ENCODE peak calls at places on chromosomes 16 and 17, in five cellular contexts. One of them, this sample, is unnamed.

GRCh38 chr17:37056622-37057021 is 107.9 kb downstream of the AATF start:
- DNase-seq in heart right ventricle: no peak
- DNase-seq in brain microvascular endothelial cell: no peak
- DNase-seq in hepatocyte: no peak
- DNase-seq in A549: no peak
- DNase-seq in this sample: no peak

GRCh38 chr17:37177234-37177633 is 198.6 kb upstream of the C17orf78 start:
- DNase-seq in heart right ventricle: no peak
- DNase-seq in brain microvascular endothelial cell: no peak
- DNase-seq in hepatocyte: no peak
- DNase-seq in A549: no peak
- DNase-seq in this sample: no peak

GRCh38 chr16:65202461-65202860 is 80.6 kb upstream of the CDH11 start:
- DNase-seq in heart right ventricle: no peak
- DNase-seq in brain microvascular endothelial cell: no peak
- DNase-seq in hepatocyte: no peak
- DNase-seq in A549: no peak
- DNase-seq in this sample: no peak

GRCh38 chr17:68035131-68035522 is 408 bp upstream of the KPNA2 start:
- DNase-seq in heart right ventricle: peak
- DNase-seq in brain microvascular endothelial cell: peak
- DNase-seq in hepatocyte: peak
- DNase-seq in A549: no peak
- DNase-seq in this sample: peak

GRCh38 chr17:48244121-48244711 is 136.7 kb downstream of the SNX11 start:
- DNase-seq in heart right ventricle: no peak
- DNase-seq in brain microvascular endothelial cell: peak
- DNase-seq in hepatocyte: peak
- DNase-seq in A549: peak
- DNase-seq in this sample: no peak

GRCh38 chr16:46817961-46818360 is 13.0 kb downstream of the C16orf87 start:
- DNase-seq in heart right ventricle: no peak
- DNase-seq in brain microvascular endothelial cell: peak
- DNase-seq in hepatocyte: no peak
- DNase-seq in A549: no peak
- DNase-seq in this sample: no peak

GRCh38 chr17:82407255-82407654 is 10.9 kb upstream of the HEXD start:
- DNase-seq in heart right ventricle: peak
- DNase-seq in brain microvascular endothelial cell: peak
- DNase-seq in hepatocyte: no peak
- DNase-seq in A549: peak
- DNase-seq in this sample: no peak

GRCh38 chr17:49715221-49715620 is 7.5 kb upstream of the SLC35B1 start:
- DNase-seq in heart right ventricle: no peak
- DNase-seq in brain microvascular endothelial cell: no peak
- DNase-seq in hepatocyte: no peak
- DNase-seq in A549: no peak
- DNase-seq in this sample: no peak

GRCh38 chr17:66255112-66255511 is 25.9 kb upstream of the APOH start:
- DNase-seq in heart right ventricle: no peak
- DNase-seq in brain microvascular endothelial cell: peak
- DNase-seq in hepatocyte: peak
- DNase-seq in A549: peak
- DNase-seq in this sample: peak

GRCh38 chr16:66387817-66388332 is 21.4 kb downstream of the CDH5 start:
- DNase-seq in heart right ventricle: no peak
- DNase-seq in brain microvascular endothelial cell: no peak
- DNase-seq in hepatocyte: no peak
- DNase-seq in A549: no peak
- DNase-seq in this sample: no peak

GRCh38 chr17:76446449-76447231 is 6.3 kb downstream of the UBE2O start:
- DNase-seq in heart right ventricle: no peak
- DNase-seq in brain microvascular endothelial cell: peak
- DNase-seq in hepatocyte: peak
- DNase-seq in A549: peak
- DNase-seq in this sample: no peak

GRCh38 chr17:15083225-15083624 is 181.9 kb downstream of the PMP22 start:
- DNase-seq in heart right ventricle: peak
- DNase-seq in brain microvascular endothelial cell: no peak
- DNase-seq in hepatocyte: no peak
- DNase-seq in A549: no peak
- DNase-seq in this sample: no peak

GRCh38 chr16:81429045-81429521 is 15.5 kb upstream of the CMIP start:
- DNase-seq in heart right ventricle: no peak
- DNase-seq in brain microvascular endothelial cell: peak
- DNase-seq in hepatocyte: no peak
- DNase-seq in A549: peak
- DNase-seq in this sample: no peak

GRCh38 chr17:13562271-13562800 is 39.4 kb downstream of the HS3ST3A1 start:
- DNase-seq in heart right ventricle: no peak
- DNase-seq in brain microvascular endothelial cell: peak
- DNase-seq in hepatocyte: peak
- DNase-seq in A549: peak
- DNase-seq in this sample: no peak

GRCh38 chr16:67104061-67104460 is 5.7 kb upstream of the PHAF1 start:
- DNase-seq in heart right ventricle: no peak
- DNase-seq in brain microvascular endothelial cell: no peak
- DNase-seq in hepatocyte: peak
- DNase-seq in A549: peak
- DNase-seq in this sample: peak

GRCh38 chr16:3459401-3460090 is 16.1 kb downstream of the NAA60 start:
- DNase-seq in heart right ventricle: no peak
- DNase-seq in brain microvascular endothelial cell: no peak
- DNase-seq in hepatocyte: peak
- DNase-seq in A549: no peak
- DNase-seq in this sample: no peak

GRCh38 chr16:81004646-81005353 is 1.9 kb downstream of the CMC2 start:
- DNase-seq in heart right ventricle: no peak
- DNase-seq in brain microvascular endothelial cell: peak
- DNase-seq in hepatocyte: peak
- DNase-seq in A549: peak
- DNase-seq in this sample: peak

GRCh38 chr16:77387075-77387474 is 47.8 kb downstream of the ADAMTS18 start:
- DNase-seq in heart right ventricle: no peak
- DNase-seq in brain microvascular endothelial cell: no peak
- DNase-seq in hepatocyte: no peak
- DNase-seq in A549: no peak
- DNase-seq in this sample: no peak

GRCh38 chr16:15398618-15399316 is 3.2 kb downstream of the MPV17L start:
- DNase-seq in heart right ventricle: no peak
- DNase-seq in brain microvascular endothelial cell: no peak
- DNase-seq in hepatocyte: peak
- DNase-seq in A549: no peak
- DNase-seq in this sample: no peak

GRCh38 chr16:49504023-49504364 is 130.4 kb downstream of the C16orf78 start:
- DNase-seq in heart right ventricle: no peak
- DNase-seq in brain microvascular endothelial cell: no peak
- DNase-seq in hepatocyte: no peak
- DNase-seq in A549: no peak
- DNase-seq in this sample: no peak

GRCh38 chr16:80586476-80586875 is 45.7 kb downstream of the DYNLRB2 start:
- DNase-seq in heart right ventricle: no peak
- DNase-seq in brain microvascular endothelial cell: peak
- DNase-seq in hepatocyte: no peak
- DNase-seq in A549: no peak
- DNase-seq in this sample: no peak

GRCh38 chr17:19579867-19580565 is 46.4 kb downstream of the SLC47A1 start:
- DNase-seq in heart right ventricle: peak
- DNase-seq in brain microvascular endothelial cell: no peak
- DNase-seq in hepatocyte: no peak
- DNase-seq in A549: no peak
- DNase-seq in this sample: peak

GRCh38 chr17:79980246-79981043 is 55.2 kb downstream of the TBC1D16 start:
- DNase-seq in heart right ventricle: no peak
- DNase-seq in brain microvascular endothelial cell: no peak
- DNase-seq in hepatocyte: no peak
- DNase-seq in A549: no peak
- DNase-seq in this sample: no peak

GRCh38 chr16:27512061-27512460 is 37.7 kb downstream of the GTF3C1 start:
- DNase-seq in heart right ventricle: no peak
- DNase-seq in brain microvascular endothelial cell: no peak
- DNase-seq in hepatocyte: no peak
- DNase-seq in A549: no peak
- DNase-seq in this sample: no peak

GRCh38 chr17:50133028-50133768 is 3.2 kb upstream of the SAMD14 start:
- DNase-seq in heart right ventricle: no peak
- DNase-seq in brain microvascular endothelial cell: no peak
- DNase-seq in hepatocyte: peak
- DNase-seq in A549: peak
- DNase-seq in this sample: no peak

GRCh38 chr17:61583242-61583641 is 7.8 kb downstream of the NACA2 start:
- DNase-seq in heart right ventricle: no peak
- DNase-seq in brain microvascular endothelial cell: peak
- DNase-seq in hepatocyte: peak
- DNase-seq in A549: peak
- DNase-seq in this sample: no peak

GRCh38 chr17:19270951-19271611 is 33.9 kb downstream of the EPN2 start:
- DNase-seq in heart right ventricle: peak
- DNase-seq in brain microvascular endothelial cell: no peak
- DNase-seq in hepatocyte: no peak
- DNase-seq in A549: no peak
- DNase-seq in this sample: no peak

DNA sequence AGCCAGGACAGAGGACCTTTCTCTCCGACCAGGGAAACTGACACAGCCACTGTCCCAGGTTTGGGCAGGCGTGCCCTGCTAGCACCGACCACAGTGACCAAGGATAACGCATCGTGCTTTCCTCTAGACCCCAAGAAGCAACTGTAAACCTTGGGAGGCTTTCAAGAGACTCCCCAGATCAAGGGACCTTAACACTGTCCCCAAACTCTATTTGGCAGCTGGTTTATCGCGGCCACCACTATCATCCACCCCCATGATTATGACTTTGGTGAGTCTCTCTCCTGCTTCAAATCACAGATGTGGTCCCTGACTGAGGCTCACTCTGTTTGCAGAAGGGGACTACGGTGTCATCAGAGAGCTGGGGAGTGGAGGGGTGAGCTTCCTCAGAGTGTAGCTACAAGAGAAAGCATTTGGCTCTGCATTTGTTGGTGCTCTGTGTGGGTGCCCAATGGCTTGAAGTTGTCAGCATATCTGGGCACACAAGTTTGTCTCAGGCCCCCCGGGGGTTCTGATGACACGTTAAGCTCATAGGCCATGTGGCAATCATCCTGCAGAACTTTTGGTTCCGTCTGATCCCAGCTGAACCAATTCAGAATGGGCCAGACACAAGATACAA is 408.0 kb downstream of the SLC39A11 start:
- DNase-seq in heart right ventricle: no peak
- DNase-seq in brain microvascular endothelial cell: no peak
- DNase-seq in hepatocyte: no peak
- DNase-seq in A549: peak
- DNase-seq in this sample: no peak
- H3K27ac ChIP-seq in heart right ventricle: no peak
- H3K27ac ChIP-seq in brain microvascular endothelial cell: peak
- H3K27ac ChIP-seq in hepatocyte: peak
- H3K27ac ChIP-seq in A549: peak
- H3K27ac ChIP-seq in this sample: no peak

DNA sequence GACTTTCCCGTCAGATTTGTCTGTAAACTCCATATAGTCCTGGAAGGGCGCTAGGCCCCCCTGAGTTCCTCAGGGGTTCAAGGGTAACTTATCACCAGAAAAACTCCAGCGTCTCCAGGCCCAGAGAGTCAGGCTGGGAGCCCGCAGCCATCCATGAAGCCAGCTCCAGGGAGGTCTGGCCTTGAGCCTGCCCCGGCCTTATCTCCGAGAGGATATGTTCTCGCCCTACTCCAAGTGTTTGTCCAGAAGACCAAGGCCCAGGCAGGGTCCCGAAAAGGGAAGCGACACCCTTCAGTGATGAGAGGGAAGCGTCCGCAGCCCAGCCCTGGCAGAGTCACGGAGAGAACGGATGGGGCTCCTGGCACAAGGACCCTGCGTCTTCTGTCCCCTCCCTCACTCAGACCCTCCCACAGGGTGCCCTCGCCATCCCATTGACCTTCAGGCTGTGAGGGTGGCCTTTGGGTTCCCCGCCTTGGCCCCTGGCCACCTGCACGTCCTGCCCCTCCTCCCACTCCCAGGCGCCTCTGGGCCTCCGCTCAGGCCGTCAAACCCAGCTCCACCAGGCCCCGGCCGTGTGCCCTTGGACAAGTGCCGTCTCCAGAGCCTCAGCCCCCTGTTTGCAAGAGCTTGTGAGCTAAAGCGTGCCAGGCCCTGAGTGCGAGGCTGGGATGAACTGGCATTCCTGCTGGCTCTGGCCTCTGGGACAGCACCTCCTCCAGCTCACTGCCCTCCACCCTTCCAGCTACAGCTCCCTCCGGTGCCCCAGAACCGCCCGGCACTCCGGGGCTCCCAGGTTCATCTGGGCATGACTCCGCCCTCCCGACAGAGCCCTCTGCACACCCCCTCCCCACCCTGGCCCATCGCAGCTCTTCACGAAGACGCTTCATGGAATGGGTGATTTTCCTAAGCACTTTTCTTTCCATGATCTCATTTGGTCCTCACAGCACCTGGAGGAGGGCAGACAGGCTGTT is 83.4 kb downstream of the ZDHHC7 start:
- DNase-seq in heart right ventricle: peak
- DNase-seq in brain microvascular endothelial cell: no peak
- DNase-seq in hepatocyte: no peak
- DNase-seq in A549: no peak
- DNase-seq in this sample: peak
- H3K27ac ChIP-seq in heart right ventricle: peak
- H3K27ac ChIP-seq in brain microvascular endothelial cell: no peak
- H3K27ac ChIP-seq in hepatocyte: no peak
- H3K27ac ChIP-seq in A549: no peak
- H3K27ac ChIP-seq in this sample: peak

DNA sequence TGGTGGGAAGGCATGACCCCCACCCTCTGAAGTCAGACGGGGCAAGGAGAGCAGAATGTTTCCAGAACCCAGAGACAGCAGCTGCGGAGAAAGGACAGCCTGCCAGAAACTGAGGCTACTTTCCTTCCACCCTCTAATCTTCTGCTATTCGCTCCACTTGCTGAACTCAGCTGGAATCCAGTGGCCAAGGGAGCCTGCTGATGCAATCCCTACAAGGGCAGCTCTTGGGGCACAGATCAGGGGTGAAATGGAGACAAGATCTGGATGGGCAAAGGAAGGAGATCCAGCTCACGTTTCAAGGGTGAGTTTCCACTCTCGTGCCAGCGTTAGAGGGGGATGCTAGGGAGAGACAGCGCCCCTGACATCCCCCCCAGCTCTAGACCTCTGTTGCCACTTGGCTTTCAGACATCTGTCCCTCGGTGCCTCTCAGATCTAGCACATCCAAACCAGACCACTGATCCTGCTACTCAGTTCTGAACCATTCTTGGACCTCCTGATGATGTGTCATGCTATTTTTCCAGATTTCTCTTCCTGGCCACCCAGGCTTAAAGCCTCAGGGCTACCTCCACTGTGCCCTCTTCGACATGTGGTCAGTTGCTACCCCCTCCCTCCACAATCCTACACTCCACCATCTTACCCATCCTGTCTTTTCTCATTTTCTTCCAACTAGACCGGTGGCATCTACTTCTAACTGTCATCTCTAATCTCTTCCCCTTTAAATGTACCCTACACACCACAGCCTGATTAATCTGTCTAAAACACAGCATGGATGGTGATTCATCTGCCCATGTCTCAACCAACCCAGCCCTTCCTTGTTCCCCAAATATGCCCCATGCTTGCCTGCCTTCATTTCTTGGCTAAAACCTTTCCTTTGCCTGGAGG is 478.8 kb downstream of the SLC39A11 start:
- DNase-seq in heart right ventricle: no peak
- DNase-seq in brain microvascular endothelial cell: peak
- DNase-seq in hepatocyte: no peak
- DNase-seq in A549: peak
- DNase-seq in this sample: no peak
- H3K27ac ChIP-seq in heart right ventricle: no peak
- H3K27ac ChIP-seq in brain microvascular endothelial cell: peak
- H3K27ac ChIP-seq in hepatocyte: peak
- H3K27ac ChIP-seq in A549: peak
- H3K27ac ChIP-seq in this sample: no peak

GRCh38 chr17:7019839-7020519 is 2.9 kb upstream of the BCL6B start:
- DNase-seq in heart right ventricle: peak
- DNase-seq in brain microvascular endothelial cell: no peak
- DNase-seq in hepatocyte: peak
- DNase-seq in A549: peak
- DNase-seq in this sample: peak
- H3K27ac ChIP-seq in heart right ventricle: peak
- H3K27ac ChIP-seq in brain microvascular endothelial cell: no peak
- H3K27ac ChIP-seq in hepatocyte: no peak
- H3K27ac ChIP-seq in A549: peak
- H3K27ac ChIP-seq in this sample: peak

This sample was measured in testis.